ENCODE peak calls at places on chromosomes 7 and 10, in ten cellular contexts. Q is A549; M is Right ventricle myocardium inferior; A is transverse colon; G is stimulated activated CD4-positive, alpha-beta T cell treated with anti-CD3 and anti-CD28 coated beads, Interleukin-4, amount 100 ng/mL, for 4 hours; D is NCI-H1048; E is activated CD8-positive, alpha-beta memory T cell treated with anti-CD3 and anti-CD28 coated beads, Interleukin-2, amount 50 U/mL, for 48 hours; O is NCI-H1417; P is neural progenitor cell; R is NCI-H1105 treated with DMSO at 0.1 percent for 48 hours. T is an unnamed sample.

GRCh38 chr7:123305840-123306375 is 106.1 kb upstream of the SLC13A1 start:
- DNase-seq in Q (no peak), M (no peak), A (no peak), G (no peak), D (no peak), E (no peak), O (no peak), P (peak), R (no peak), T (no peak)

GRCh38 chr7:82755705-82756551 is 312.4 kb upstream of the CACNA2D1 start:
- DNase-seq in Q (no peak), M (no peak), A (no peak), G (no peak), D (no peak), E (no peak), O (no peak), P (no peak), R (no peak), T (no peak)

GRCh38 chr7:95817846-95818245 is 45.5 kb downstream of the DYNC1I1 start:
- DNase-seq in Q (no peak), M (no peak), A (no peak), G (no peak), D (no peak), E (no peak), O (no peak), P (no peak), R (no peak), T (no peak)

GRCh38 chr10:55146032-55146431 is 345.0 kb upstream of the PCDH15 start:
- DNase-seq in Q (no peak), M (no peak), A (no peak), G (no peak), D (no peak), E (no peak), O (no peak), P (no peak), R (no peak), T (no peak)

GRCh38 chr10:104098360-104098925 is 12.8 kb upstream of the COL17A1 start:
- DNase-seq in Q (no peak), M (no peak), A (no peak), G (no peak), D (no peak), E (no peak), O (no peak), P (no peak), R (no peak), T (no peak)

GRCh38 chr7:96236198-96237039 is 85.5 kb downstream of the SLC25A13 start:
- DNase-seq in Q (no peak), M (peak), A (no peak), G (no peak), D (no peak), E (no peak), O (no peak), P (no peak), R (peak), T (no peak)

GRCh38 chr10:21171197-21171935 is 274.3 kb upstream of the NEBL start:
- DNase-seq in Q (no peak), M (no peak), A (no peak), G (no peak), D (no peak), E (no peak), O (no peak), P (peak), R (no peak), T (no peak)

GRCh38 chr10:21194510-21194993 is 297.4 kb upstream of the NEBL start:
- DNase-seq in Q (peak), M (no peak), A (peak), G (no peak), D (no peak), E (no peak), O (no peak), P (no peak), R (no peak), T (no peak)

GRCh38 chr10:96047004-96047649 is 3.7 kb downstream of the CCNJ start:
- DNase-seq in Q (peak), M (no peak), A (no peak), G (no peak), D (no peak), E (no peak), O (no peak), P (no peak), R (no peak), T (no peak)

GRCh38 chr10:121527690-121528089 is 70.6 kb downstream of the FGFR2 start:
- DNase-seq in Q (no peak), M (no peak), A (peak), G (no peak), D (no peak), E (no peak), O (peak), P (peak), R (peak), T (no peak)

GRCh38 chr7:79436378-79436777 is 17.1 kb downstream of the MAGI2 start:
- DNase-seq in Q (no peak), M (no peak), A (no peak), G (no peak), D (no peak), E (no peak), O (no peak), P (no peak), R (no peak), T (no peak)

GRCh38 chr10:62618576-62619408 is 185.7 kb upstream of the ADO start:
- DNase-seq in Q (peak), M (no peak), A (peak), G (no peak), D (no peak), E (no peak), O (no peak), P (no peak), R (no peak), T (no peak)

GRCh38 chr10:14815681-14816080 is 22.2 kb downstream of the CDNF start:
- DNase-seq in Q (no peak), M (no peak), A (no peak), G (no peak), D (no peak), E (no peak), O (no peak), P (no peak), R (no peak), T (no peak)

GRCh38 chr7:73738220-73738611 is 386 bp downstream of the ABHD11 start:
- DNase-seq in Q (peak), M (peak), A (peak), G (peak), D (peak), E (peak), O (peak), P (peak), R (peak), T (peak)

GRCh38 chr10:6141296-6142151 is 52.7 kb downstream of the RBM17 start:
- DNase-seq in Q (no peak), M (no peak), A (no peak), G (no peak), D (no peak), E (peak), O (no peak), P (no peak), R (no peak), T (peak)

GRCh38 chr7:130334274-130334673 is 10.3 kb upstream of the CPA5 start:
- DNase-seq in Q (no peak), M (no peak), A (no peak), G (no peak), D (no peak), E (no peak), O (no peak), P (no peak), R (no peak), T (no peak)

GRCh38 chr7:134636008-134636449 is 10.6 kb upstream of the BPGM start:
- DNase-seq in Q (no peak), M (no peak), A (no peak), G (no peak), D (no peak), E (no peak), O (no peak), P (no peak), R (no peak), T (no peak)

GRCh38 chr10:131792011-131792651 is 108.7 kb upstream of the PPP2R2D start:
- DNase-seq in Q (no peak), M (peak), A (no peak), G (no peak), D (no peak), E (no peak), O (no peak), P (no peak), R (no peak), T (no peak)

GRCh38 chr7:22346383-22347107 is 10.4 kb downstream of the RAPGEF5 start:
- DNase-seq in Q (no peak), M (no peak), A (no peak), G (no peak), D (peak), E (no peak), O (no peak), P (no peak), R (no peak), T (no peak)

GRCh38 chr10:112852308-112852707 is 97.7 kb upstream of the TCF7L2 start:
- DNase-seq in Q (no peak), M (no peak), A (peak), G (no peak), D (no peak), E (no peak), O (no peak), P (no peak), R (no peak), T (no peak)

GRCh38 chr7:46139079-46139478 is 218.0 kb upstream of the IGFBP3 start:
- DNase-seq in Q (peak), M (no peak), A (no peak), G (no peak), D (no peak), E (no peak), O (no peak), P (no peak), R (no peak), T (no peak)

GRCh38 chr7:141013345-141013715 is 1.4 kb downstream of the MRPS33 start:
- DNase-seq in Q (no peak), M (no peak), A (no peak), G (no peak), D (no peak), E (no peak), O (no peak), P (no peak), R (no peak), T (no peak)

GRCh38 chr10:18185621-18186020 is 45.4 kb downstream of the CACNB2 start:
- DNase-seq in Q (no peak), M (no peak), A (no peak), G (no peak), D (no peak), E (no peak), O (no peak), P (no peak), R (no peak), T (no peak)

GRCh38 chr7:8443871-8444756 is 10.7 kb downstream of the NXPH1 start:
- DNase-seq in Q (peak), M (no peak), A (no peak), G (no peak), D (no peak), E (no peak), O (peak), P (peak), R (no peak), T (no peak)

GRCh38 chr10:115103700-115104099 is 10.5 kb downstream of the ATRNL1 start:
- DNase-seq in Q (no peak), M (no peak), A (no peak), G (no peak), D (no peak), E (no peak), O (no peak), P (no peak), R (no peak), T (no peak)

GRCh38 chr10:6401562-6402348 is 178.3 kb downstream of the PRKCQ start:
- DNase-seq in Q (peak), M (peak), A (peak), G (peak), D (peak), E (no peak), O (peak), P (peak), R (peak), T (peak)

GRCh38 chr7:121099572-121099971 is 111.1 kb downstream of the CPED1 start:
- DNase-seq in Q (no peak), M (no peak), A (no peak), G (no peak), D (no peak), E (no peak), O (no peak), P (peak), R (no peak), T (no peak)